ENCODE peak calls at places on chromosomes 4 and X, in eight cellular contexts. One of them, this sample, is unnamed.

GRCh38 chrX:134419784-134420183 is 40.2 kb upstream of the HPRT1 start:
- DNase-seq in A549: no peak
- DNase-seq in fibroblast of lung: no peak
- DNase-seq in mesendoderm: no peak
- DNase-seq in heart left ventricle: no peak
- DNase-seq in transverse colon: no peak
- DNase-seq in RWPE1: no peak
- DNase-seq in aorta: no peak
- DNase-seq in this sample: no peak

GRCh38 chrX:13938766-13939530 is 90.7 kb downstream of the GEMIN8 start:
- DNase-seq in A549: no peak
- DNase-seq in transverse colon: no peak
- DNase-seq in RWPE1: no peak
- DNase-seq in mesendoderm: peak; percentile 63
- DNase-seq in aorta: no peak
- DNase-seq in fibroblast of lung: no peak
- DNase-seq in heart left ventricle: no peak
- DNase-seq in this sample: no peak

GRCh38 chr4:5921074-5921473 is 28.2 kb upstream of the CRMP1 start:
- DNase-seq in mesendoderm: no peak
- DNase-seq in aorta: no peak
- DNase-seq in heart left ventricle: no peak
- DNase-seq in fibroblast of lung: no peak
- DNase-seq in A549: no peak
- DNase-seq in transverse colon: no peak
- DNase-seq in RWPE1: no peak
- DNase-seq in this sample: no peak

GRCh38 chr4:2330119-2331042 is 68.5 kb upstream of the MXD4 start:
- DNase-seq in heart left ventricle: no peak
- DNase-seq in aorta: peak; percentile 30
- DNase-seq in transverse colon: no peak
- DNase-seq in A549: peak; percentile 36
- DNase-seq in fibroblast of lung: peak; percentile 95
- DNase-seq in mesendoderm: no peak
- DNase-seq in RWPE1: peak; percentile 65
- DNase-seq in this sample: peak; percentile 71

GRCh38 chrX:41693024-41693423 is 4.3 kb downstream of the GPR34 start:
- DNase-seq in heart left ventricle: no peak
- DNase-seq in transverse colon: no peak
- DNase-seq in RWPE1: no peak
- DNase-seq in A549: no peak
- DNase-seq in mesendoderm: no peak
- DNase-seq in fibroblast of lung: no peak
- DNase-seq in aorta: no peak
- DNase-seq in this sample: no peak

GRCh38 chr4:2077537-2078460 is 18.7 kb downstream of the NAT8L start:
- DNase-seq in aorta: no peak
- DNase-seq in A549: no peak
- DNase-seq in transverse colon: no peak
- DNase-seq in RWPE1: no peak
- DNase-seq in heart left ventricle: peak; percentile 38
- DNase-seq in fibroblast of lung: no peak
- DNase-seq in mesendoderm: no peak
- DNase-seq in this sample: no peak

GRCh38 chrX:136021903-136022302 is 36.7 kb downstream of the SLC9A6 start:
- DNase-seq in fibroblast of lung: no peak
- DNase-seq in transverse colon: no peak
- DNase-seq in heart left ventricle: no peak
- DNase-seq in RWPE1: no peak
- DNase-seq in A549: no peak
- DNase-seq in aorta: no peak
- DNase-seq in mesendoderm: no peak
- DNase-seq in this sample: peak; percentile 67

GRCh38 chrX:150913511-150913910 is 15.0 kb upstream of the CD99L2 start:
- DNase-seq in transverse colon: no peak
- DNase-seq in mesendoderm: no peak
- DNase-seq in A549: no peak
- DNase-seq in aorta: no peak
- DNase-seq in RWPE1: no peak
- DNase-seq in heart left ventricle: no peak
- DNase-seq in fibroblast of lung: peak; percentile 21
- DNase-seq in this sample: no peak

GRCh38 chrX:30888526-30889146 is 418 bp downstream of the TAB3 start:
- DNase-seq in heart left ventricle: no peak
- DNase-seq in A549: peak; percentile 10
- DNase-seq in fibroblast of lung: no peak
- DNase-seq in aorta: no peak
- DNase-seq in RWPE1: no peak
- DNase-seq in transverse colon: peak; percentile 14
- DNase-seq in mesendoderm: no peak
- DNase-seq in this sample: peak; percentile 18

GRCh38 chrX:41526925-41527324 is 79.8 kb downstream of the NYX start:
- DNase-seq in heart left ventricle: no peak
- DNase-seq in aorta: no peak
- DNase-seq in mesendoderm: no peak
- DNase-seq in RWPE1: no peak
- DNase-seq in A549: peak; percentile 18
- DNase-seq in fibroblast of lung: peak; percentile 45
- DNase-seq in transverse colon: no peak
- DNase-seq in this sample: peak; percentile 16

GRCh38 chr4:101022151-101023024 is 324.9 kb downstream of the PPP3CA start:
- DNase-seq in aorta: no peak
- DNase-seq in mesendoderm: no peak
- DNase-seq in transverse colon: no peak
- DNase-seq in A549: no peak
- DNase-seq in fibroblast of lung: peak; percentile 54
- DNase-seq in RWPE1: no peak
- DNase-seq in heart left ventricle: no peak
- DNase-seq in this sample: peak; percentile 56

GRCh38 chr4:174218127-174218790 is 65.2 kb downstream of the FBXO8 start:
- DNase-seq in fibroblast of lung: peak; percentile 6
- DNase-seq in transverse colon: no peak
- DNase-seq in heart left ventricle: no peak
- DNase-seq in aorta: no peak
- DNase-seq in RWPE1: no peak
- DNase-seq in A549: no peak
- DNase-seq in mesendoderm: peak; percentile 95
- DNase-seq in this sample: no peak

GRCh38 chr4:121675715-121676114 is 21.1 kb downstream of the ANXA5 start:
- DNase-seq in A549: no peak
- DNase-seq in fibroblast of lung: peak; percentile 39
- DNase-seq in heart left ventricle: no peak
- DNase-seq in RWPE1: no peak
- DNase-seq in aorta: no peak
- DNase-seq in mesendoderm: peak; percentile 54
- DNase-seq in transverse colon: no peak
- DNase-seq in this sample: no peak

GRCh38 chr4:121674696-121675095 is 22.1 kb downstream of the ANXA5 start:
- DNase-seq in transverse colon: no peak
- DNase-seq in A549: no peak
- DNase-seq in heart left ventricle: no peak
- DNase-seq in fibroblast of lung: no peak
- DNase-seq in aorta: no peak
- DNase-seq in RWPE1: no peak
- DNase-seq in mesendoderm: no peak
- DNase-seq in this sample: no peak

GRCh38 chr4:121679267-121679666 is 17.5 kb downstream of the ANXA5 start:
- DNase-seq in aorta: no peak
- DNase-seq in mesendoderm: no peak
- DNase-seq in heart left ventricle: no peak
- DNase-seq in A549: no peak
- DNase-seq in transverse colon: no peak
- DNase-seq in RWPE1: no peak
- DNase-seq in fibroblast of lung: peak; percentile 47
- DNase-seq in this sample: no peak

GRCh38 chr4:121676388-121677075 is 20.2 kb downstream of the ANXA5 start:
- DNase-seq in heart left ventricle: no peak
- DNase-seq in A549: no peak
- DNase-seq in transverse colon: no peak
- DNase-seq in RWPE1: no peak
- DNase-seq in mesendoderm: peak; percentile 45
- DNase-seq in fibroblast of lung: no peak
- DNase-seq in aorta: no peak
- DNase-seq in this sample: no peak

DNA sequence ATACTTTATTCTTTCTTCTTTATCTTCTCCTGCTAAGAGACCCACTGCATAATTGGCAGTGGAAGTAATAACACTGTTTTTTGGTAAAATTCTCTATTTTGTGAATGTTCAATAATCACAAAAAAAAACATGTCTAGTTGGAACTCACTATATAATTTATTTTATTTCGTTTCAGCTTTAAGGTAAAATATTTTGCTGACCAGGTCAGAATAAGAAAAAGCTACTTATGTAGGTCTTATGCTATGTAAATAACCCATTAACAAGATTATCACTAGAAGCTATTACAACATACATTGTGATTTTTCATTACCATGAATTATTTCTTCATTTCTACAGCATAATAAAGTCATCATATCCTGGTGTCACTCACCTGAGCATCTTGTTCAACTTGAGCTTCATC is 19.3 kb downstream of the ANXA5 start:
- DNase-seq in mesendoderm: no peak
- DNase-seq in aorta: no peak
- DNase-seq in fibroblast of lung: no peak
- DNase-seq in RWPE1: no peak
- DNase-seq in heart left ventricle: no peak
- DNase-seq in A549: no peak
- DNase-seq in transverse colon: no peak
- DNase-seq in this sample: no peak
- H3K27ac ChIP-seq in mesendoderm: no peak overlapping the region
- H3K27ac ChIP-seq in aorta: no peak overlapping the region
- H3K27ac ChIP-seq in fibroblast of lung: no peak overlapping the region
- H3K27ac ChIP-seq in RWPE1: no peak overlapping the region
- H3K27ac ChIP-seq in heart left ventricle: no peak overlapping the region
- H3K27ac ChIP-seq in A549: no peak overlapping the region
- H3K27ac ChIP-seq in transverse colon: no peak overlapping the region
- H3K27ac ChIP-seq in this sample: no peak overlapping the region

GRCh38 chrX:8048466-8048865 is 121.3 kb upstream of the PNPLA4 start:
- DNase-seq in RWPE1: no peak
- DNase-seq in heart left ventricle: no peak
- DNase-seq in fibroblast of lung: no peak
- DNase-seq in aorta: no peak
- DNase-seq in transverse colon: no peak
- DNase-seq in mesendoderm: no peak
- DNase-seq in A549: no peak
- DNase-seq in this sample: no peak

GRCh38 chrX:8052909-8053308 is 118.2 kb downstream of the VCX2 start:
- DNase-seq in RWPE1: no peak
- DNase-seq in fibroblast of lung: no peak
- DNase-seq in A549: no peak
- DNase-seq in mesendoderm: no peak
- DNase-seq in heart left ventricle: no peak
- DNase-seq in transverse colon: no peak
- DNase-seq in aorta: no peak
- DNase-seq in this sample: no peak

GRCh38 chrX:8044861-8045434 is 117.7 kb upstream of the PNPLA4 start:
- DNase-seq in mesendoderm: no peak
- DNase-seq in heart left ventricle: no peak
- DNase-seq in transverse colon: no peak
- DNase-seq in fibroblast of lung: peak; percentile 80
- DNase-seq in aorta: no peak
- DNase-seq in A549: no peak
- DNase-seq in RWPE1: no peak
- DNase-seq in this sample: no peak

DNA sequence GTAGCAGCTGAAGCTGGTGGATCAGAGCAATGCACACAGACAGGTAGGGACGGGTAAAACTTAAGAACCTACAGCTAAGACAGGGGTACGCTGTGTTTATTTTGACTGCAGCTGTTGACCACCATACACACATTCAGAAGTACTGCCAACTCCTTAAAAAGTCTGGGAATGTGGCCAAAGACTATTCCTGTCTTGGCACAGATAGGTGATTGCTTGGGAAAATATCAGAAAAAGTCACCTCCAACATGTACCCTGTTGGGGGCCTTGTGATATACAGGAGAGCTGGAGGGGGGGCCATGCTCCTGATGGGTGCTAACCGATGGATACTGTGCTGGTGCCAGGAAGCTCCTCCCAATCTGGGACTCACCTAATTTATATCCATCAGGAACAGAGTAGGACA is 121.2 kb downstream of the VCX2 start:
- DNase-seq in RWPE1: no peak
- DNase-seq in fibroblast of lung: peak; percentile 51
- DNase-seq in aorta: no peak
- DNase-seq in transverse colon: no peak
- DNase-seq in mesendoderm: no peak
- DNase-seq in A549: no peak
- DNase-seq in heart left ventricle: no peak
- DNase-seq in this sample: no peak
- H3K27ac ChIP-seq in RWPE1: no peak overlapping the region
- H3K27ac ChIP-seq in fibroblast of lung: no peak overlapping the region
- H3K27ac ChIP-seq in aorta: no peak overlapping the region
- H3K27ac ChIP-seq in transverse colon: no peak overlapping the region
- H3K27ac ChIP-seq in mesendoderm: no peak overlapping the region
- H3K27ac ChIP-seq in A549: no peak overlapping the region
- H3K27ac ChIP-seq in heart left ventricle: no peak overlapping the region
- H3K27ac ChIP-seq in this sample: no peak overlapping the region

GRCh38 chrX:37816766-37817165 is 30.6 kb downstream of the DYNLT3 start:
- DNase-seq in aorta: no peak
- DNase-seq in RWPE1: no peak
- DNase-seq in fibroblast of lung: no peak
- DNase-seq in transverse colon: no peak
- DNase-seq in heart left ventricle: no peak
- DNase-seq in mesendoderm: no peak
- DNase-seq in A549: no peak
- DNase-seq in this sample: no peak

GRCh38 chrX:37813570-37813969 is 33.7 kb downstream of the CYBB start:
- DNase-seq in mesendoderm: no peak
- DNase-seq in RWPE1: no peak
- DNase-seq in aorta: no peak
- DNase-seq in heart left ventricle: no peak
- DNase-seq in fibroblast of lung: no peak
- DNase-seq in transverse colon: no peak
- DNase-seq in A549: no peak
- DNase-seq in this sample: no peak

GRCh38 chrX:37817579-37817978 is 29.8 kb downstream of the DYNLT3 start:
- DNase-seq in RWPE1: no peak
- DNase-seq in heart left ventricle: no peak
- DNase-seq in A549: no peak
- DNase-seq in transverse colon: no peak
- DNase-seq in mesendoderm: no peak
- DNase-seq in fibroblast of lung: no peak
- DNase-seq in aorta: no peak
- DNase-seq in this sample: no peak

GRCh38 chrX:37817176-37817575 is 30.2 kb downstream of the DYNLT3 start:
- DNase-seq in A549: no peak
- DNase-seq in transverse colon: no peak
- DNase-seq in heart left ventricle: no peak
- DNase-seq in aorta: no peak
- DNase-seq in RWPE1: no peak
- DNase-seq in fibroblast of lung: no peak
- DNase-seq in mesendoderm: no peak
- DNase-seq in this sample: no peak

GRCh38 chrX:37815366-37815765 is 32.0 kb downstream of the DYNLT3 start:
- DNase-seq in heart left ventricle: no peak
- DNase-seq in A549: no peak
- DNase-seq in RWPE1: no peak
- DNase-seq in fibroblast of lung: no peak
- DNase-seq in mesendoderm: no peak
- DNase-seq in transverse colon: no peak
- DNase-seq in aorta: no peak
- DNase-seq in this sample: no peak
- H3K27ac ChIP-seq in heart left ventricle: no peak overlapping the region
- H3K27ac ChIP-seq in A549: no peak overlapping the region
- H3K27ac ChIP-seq in RWPE1: no peak overlapping the region
- H3K27ac ChIP-seq in fibroblast of lung: no peak overlapping the region
- H3K27ac ChIP-seq in mesendoderm: no peak overlapping the region
- H3K27ac ChIP-seq in transverse colon: no peak overlapping the region
- H3K27ac ChIP-seq in aorta: no peak overlapping the region
- H3K27ac ChIP-seq in this sample: no peak overlapping the region

GRCh38 chr4:67712000-67712625 is 11.2 kb upstream of the UBA6 start:
- DNase-seq in fibroblast of lung: no peak
- DNase-seq in heart left ventricle: no peak
- DNase-seq in RWPE1: no peak
- DNase-seq in aorta: no peak
- DNase-seq in A549: no peak
- DNase-seq in mesendoderm: peak; percentile 16
- DNase-seq in transverse colon: no peak
- DNase-seq in this sample: no peak
- H3K27ac ChIP-seq in fibroblast of lung: no peak overlapping the region
- H3K27ac ChIP-seq in heart left ventricle: no peak overlapping the region
- H3K27ac ChIP-seq in RWPE1: no peak overlapping the region
- H3K27ac ChIP-seq in aorta: no peak overlapping the region
- H3K27ac ChIP-seq in A549: no peak overlapping the region
- H3K27ac ChIP-seq in mesendoderm: no peak overlapping the region
- H3K27ac ChIP-seq in transverse colon: no peak overlapping the region
- H3K27ac ChIP-seq in this sample: no peak overlapping the region